ENCODE peak calls at places on chromosomes 4 and X, in seven cellular contexts. One of them, this sample, is unnamed.

GRCh38 chr4:103445377-103445776 is 247.2 kb upstream of the CENPE start:
- DNase-seq in neural progenitor cell: no peak
- DNase-seq in pancreas: no peak
- DNase-seq in heart left ventricle: no peak
- DNase-seq in fibroblast of lung: no peak
- DNase-seq in right atrium auricular region: no peak
- DNase-seq in coronary artery: no peak
- DNase-seq in this sample: no peak

GRCh38 chr4:145069361-145069760 is 28.6 kb downstream of the ANAPC10 start:
- DNase-seq in heart left ventricle: no peak
- DNase-seq in coronary artery: no peak
- DNase-seq in right atrium auricular region: no peak
- DNase-seq in fibroblast of lung: peak
- DNase-seq in neural progenitor cell: no peak
- DNase-seq in pancreas: no peak
- DNase-seq in this sample: peak

GRCh38 chr4:186078977-186079697 is 10.2 kb downstream of the TLR3 start:
- DNase-seq in pancreas: no peak
- DNase-seq in coronary artery: no peak
- DNase-seq in fibroblast of lung: peak
- DNase-seq in right atrium auricular region: no peak
- DNase-seq in heart left ventricle: no peak
- DNase-seq in neural progenitor cell: peak
- DNase-seq in this sample: peak

GRCh38 chr4:7206385-7206784 is 14.0 kb downstream of the SORCS2 start:
- DNase-seq in fibroblast of lung: peak
- DNase-seq in right atrium auricular region: peak
- DNase-seq in coronary artery: no peak
- DNase-seq in neural progenitor cell: peak
- DNase-seq in heart left ventricle: no peak
- DNase-seq in pancreas: no peak
- DNase-seq in this sample: no peak

GRCh38 chr4:182643801-182644311 is 273.3 kb downstream of the DCTD start:
- DNase-seq in right atrium auricular region: no peak
- DNase-seq in pancreas: no peak
- DNase-seq in neural progenitor cell: no peak
- DNase-seq in heart left ventricle: no peak
- DNase-seq in coronary artery: peak
- DNase-seq in fibroblast of lung: peak
- DNase-seq in this sample: peak

GRCh38 chrX:87636533-87636932 is 118.9 kb downstream of the KLHL4 start:
- DNase-seq in heart left ventricle: no peak
- DNase-seq in neural progenitor cell: peak
- DNase-seq in right atrium auricular region: no peak
- DNase-seq in fibroblast of lung: no peak
- DNase-seq in pancreas: no peak
- DNase-seq in coronary artery: no peak
- DNase-seq in this sample: no peak

GRCh38 chrX:138748480-138748879 is 37.0 kb upstream of the FGF13 start:
- DNase-seq in right atrium auricular region: no peak
- DNase-seq in coronary artery: no peak
- DNase-seq in neural progenitor cell: peak
- DNase-seq in pancreas: no peak
- DNase-seq in fibroblast of lung: no peak
- DNase-seq in heart left ventricle: no peak
- DNase-seq in this sample: peak

GRCh38 chr4:150207871-150208270 is 129.6 kb downstream of the DCLK2 start:
- DNase-seq in pancreas: no peak
- DNase-seq in right atrium auricular region: no peak
- DNase-seq in heart left ventricle: no peak
- DNase-seq in fibroblast of lung: no peak
- DNase-seq in coronary artery: no peak
- DNase-seq in neural progenitor cell: peak
- DNase-seq in this sample: no peak

GRCh38 chr4:87033902-87034301 is 99.1 kb downstream of the AFF1 start:
- DNase-seq in heart left ventricle: no peak
- DNase-seq in neural progenitor cell: peak
- DNase-seq in pancreas: no peak
- DNase-seq in right atrium auricular region: no peak
- DNase-seq in coronary artery: no peak
- DNase-seq in fibroblast of lung: no peak
- DNase-seq in this sample: no peak

GRCh38 chr4:16609170-16609758 is 289.2 kb downstream of the LDB2 start:
- DNase-seq in fibroblast of lung: no peak
- DNase-seq in neural progenitor cell: peak
- DNase-seq in heart left ventricle: no peak
- DNase-seq in coronary artery: no peak
- DNase-seq in right atrium auricular region: no peak
- DNase-seq in pancreas: no peak
- DNase-seq in this sample: no peak

GRCh38 chr4:136863756-136864155 is 668.5 kb downstream of the PCDH18 start:
- DNase-seq in pancreas: no peak
- DNase-seq in neural progenitor cell: peak
- DNase-seq in fibroblast of lung: peak
- DNase-seq in heart left ventricle: no peak
- DNase-seq in right atrium auricular region: no peak
- DNase-seq in coronary artery: no peak
- DNase-seq in this sample: no peak

GRCh38 chr4:1464581-1465171 is 58.4 kb upstream of the NKX1-1 start:
- DNase-seq in fibroblast of lung: no peak
- DNase-seq in neural progenitor cell: no peak
- DNase-seq in pancreas: no peak
- DNase-seq in right atrium auricular region: no peak
- DNase-seq in coronary artery: peak
- DNase-seq in heart left ventricle: no peak
- DNase-seq in this sample: no peak

GRCh38 chr4:82948647-82949204 is 48.2 kb downstream of the THAP9 start:
- DNase-seq in right atrium auricular region: no peak
- DNase-seq in fibroblast of lung: peak
- DNase-seq in neural progenitor cell: no peak
- DNase-seq in pancreas: no peak
- DNase-seq in heart left ventricle: no peak
- DNase-seq in coronary artery: no peak
- DNase-seq in this sample: peak
- TF ChIP-seq CTCF in right atrium auricular region: no peak
- TF ChIP-seq CTCF in fibroblast of lung: no peak
- TF ChIP-seq CTCF in neural progenitor cell: no peak
- TF ChIP-seq CTCF in pancreas: no peak
- TF ChIP-seq CTCF in heart left ventricle: no peak
- TF ChIP-seq CTCF in coronary artery: no peak
- TF ChIP-seq CTCF in this sample: no peak

DNA sequence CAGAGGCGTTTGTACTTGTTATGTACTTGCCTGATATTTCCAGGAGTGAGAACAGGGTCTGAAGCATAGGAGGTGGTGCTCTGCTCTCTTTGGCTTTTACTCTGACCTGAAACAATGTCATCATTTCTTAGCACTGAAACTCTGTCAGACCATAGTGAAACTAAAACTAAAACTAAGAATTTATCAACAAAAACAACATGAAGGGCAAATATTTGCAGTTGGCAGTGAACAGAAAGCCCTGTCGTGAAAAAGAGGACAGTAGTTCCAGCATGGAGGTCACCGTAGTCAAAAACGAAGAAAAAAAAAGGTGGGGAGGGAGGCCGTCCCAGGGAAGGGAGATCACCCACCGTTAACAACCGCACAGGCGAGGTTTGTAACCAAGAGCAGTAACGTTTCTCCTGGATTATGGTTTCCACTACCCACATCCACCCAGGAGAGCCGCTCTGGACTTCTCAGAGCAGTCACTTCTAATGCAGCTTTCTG is 97.5 kb downstream of the ANK2 start:
- DNase-seq in neural progenitor cell: no peak
- DNase-seq in fibroblast of lung: no peak
- DNase-seq in heart left ventricle: no peak
- DNase-seq in right atrium auricular region: no peak
- DNase-seq in pancreas: peak
- DNase-seq in coronary artery: no peak
- DNase-seq in this sample: no peak
- H3K4me3 ChIP-seq in neural progenitor cell: no peak
- H3K4me3 ChIP-seq in fibroblast of lung: peak
- H3K4me3 ChIP-seq in heart left ventricle: peak
- H3K4me3 ChIP-seq in right atrium auricular region: peak
- H3K4me3 ChIP-seq in pancreas: no peak
- H3K4me3 ChIP-seq in coronary artery: peak
- H3K4me3 ChIP-seq in this sample: no peak

GRCh38 chr4:129043523-129043922 is 49.8 kb downstream of the SCLT1 start:
- DNase-seq in right atrium auricular region: no peak
- DNase-seq in heart left ventricle: no peak
- DNase-seq in neural progenitor cell: no peak
- DNase-seq in fibroblast of lung: peak
- DNase-seq in coronary artery: no peak
- DNase-seq in pancreas: no peak
- DNase-seq in this sample: peak
- TF ChIP-seq CTCF in right atrium auricular region: peak
- TF ChIP-seq CTCF in heart left ventricle: no peak
- TF ChIP-seq CTCF in neural progenitor cell: peak
- TF ChIP-seq CTCF in fibroblast of lung: peak
- TF ChIP-seq CTCF in coronary artery: no peak
- TF ChIP-seq CTCF in pancreas: no peak
- TF ChIP-seq CTCF in this sample: peak

GRCh38 chr4:4386736-4387392 is at the start of gene NSG1:
- DNase-seq in neural progenitor cell: peak
- DNase-seq in heart left ventricle: no peak
- DNase-seq in fibroblast of lung: peak
- DNase-seq in coronary artery: no peak
- DNase-seq in pancreas: no peak
- DNase-seq in right atrium auricular region: no peak
- DNase-seq in this sample: peak

GRCh38 chr4:4386296-4386735 is 586 bp upstream of the NSG1 start:
- DNase-seq in right atrium auricular region: no peak
- DNase-seq in heart left ventricle: no peak
- DNase-seq in neural progenitor cell: peak
- DNase-seq in pancreas: no peak
- DNase-seq in fibroblast of lung: no peak
- DNase-seq in coronary artery: no peak
- DNase-seq in this sample: peak

GRCh38 chr4:4384837-4385236 is 2.1 kb upstream of the NSG1 start:
- DNase-seq in fibroblast of lung: no peak
- DNase-seq in pancreas: no peak
- DNase-seq in coronary artery: no peak
- DNase-seq in right atrium auricular region: no peak
- DNase-seq in heart left ventricle: no peak
- DNase-seq in neural progenitor cell: peak
- DNase-seq in this sample: peak

GRCh38 chr4:4387531-4388311 is 819 bp downstream of the NSG1 start:
- DNase-seq in fibroblast of lung: no peak
- DNase-seq in pancreas: no peak
- DNase-seq in coronary artery: no peak
- DNase-seq in heart left ventricle: no peak
- DNase-seq in right atrium auricular region: no peak
- DNase-seq in neural progenitor cell: peak
- DNase-seq in this sample: peak

DNA sequence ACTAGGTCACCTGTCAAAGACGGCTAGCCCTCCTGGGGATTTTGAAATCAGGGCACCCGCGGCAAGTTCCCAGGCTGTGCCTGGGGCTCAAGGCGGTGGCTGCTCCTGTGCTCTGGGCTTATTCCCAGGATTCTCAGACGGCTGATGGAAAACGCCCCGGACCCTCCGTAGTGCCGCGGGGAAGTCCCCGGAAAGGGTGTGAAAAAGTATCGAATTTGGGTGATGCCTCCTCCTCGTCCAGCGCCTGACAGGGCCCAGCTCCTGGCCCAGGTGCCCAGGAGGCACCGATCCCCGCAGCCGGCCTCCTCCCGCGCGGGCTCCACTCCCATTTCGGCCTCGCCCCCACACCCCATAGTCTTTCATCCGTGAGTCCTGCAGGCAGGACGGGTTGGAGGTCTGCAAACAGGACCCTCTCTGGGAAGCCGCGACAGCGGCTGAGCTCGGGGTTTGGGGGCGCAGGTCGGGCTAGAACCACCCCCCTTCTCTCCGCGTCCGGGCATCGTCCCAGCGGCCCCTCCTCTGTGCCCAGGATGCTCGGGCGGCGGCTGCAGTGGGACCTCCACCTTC is 1.1 kb upstream of the NSG1 start:
- DNase-seq in coronary artery: no peak
- DNase-seq in heart left ventricle: no peak
- DNase-seq in right atrium auricular region: no peak
- DNase-seq in pancreas: no peak
- DNase-seq in neural progenitor cell: no peak
- DNase-seq in fibroblast of lung: no peak
- DNase-seq in this sample: no peak
- H3K4me3 ChIP-seq in coronary artery: peak
- H3K4me3 ChIP-seq in heart left ventricle: peak
- H3K4me3 ChIP-seq in right atrium auricular region: peak
- H3K4me3 ChIP-seq in pancreas: no peak
- H3K4me3 ChIP-seq in neural progenitor cell: peak
- H3K4me3 ChIP-seq in fibroblast of lung: no peak
- H3K4me3 ChIP-seq in this sample: peak

This sample was measured in epithelial cell of esophagus.